ENCODE peak calls at places on chromosomes 12 and 14, in four cellular contexts. H, R, Q and L are unnamed samples.

GRCh38 chr12:121789800-121790748 is 3.4 kb downstream of the RHOF start:
- DNase-seq in H (no peak), R (no peak), Q (no peak), L (no peak)

GRCh38 chr12:14153803-14154202 is 172.4 kb upstream of the GRIN2B start:
- DNase-seq in H (no peak), R (no peak), Q (no peak), L (no peak)

GRCh38 chr14:104550340-104550848 is 29.2 kb upstream of the C14orf180 start:
- DNase-seq in H (no peak), R (no peak), Q (no peak), L (no peak)

GRCh38 chr12:13982010-13982409 is 608 bp upstream of the GRIN2B start:
- DNase-seq in H (no peak), R (peak; percentile 55), Q (no peak), L (no peak)

GRCh38 chr12:48956279-48957140 is 777 bp downstream of the ARF3 start:
- DNase-seq in H (peak; percentile 63), R (peak; percentile 94), Q (peak; percentile 92), L (peak; percentile 73)

GRCh38 chr12:16636435-16637055 is 30.6 kb upstream of the LMO3 start:
- DNase-seq in H (no peak), R (no peak), Q (no peak), L (no peak)

GRCh38 chr14:98926151-98926550 is 345.8 kb downstream of the BCL11B start:
- DNase-seq in H (no peak), R (no peak), Q (no peak), L (no peak)

GRCh38 chr14:73785834-73786631 is 65.6 kb upstream of the PTGR2 start:
- DNase-seq in H (peak; percentile 76), R (peak; percentile 60), Q (peak; percentile 53), L (no peak)

GRCh38 chr12:56941299-56942017 is 7.2 kb upstream of the SDR9C7 start:
- DNase-seq in H (no peak), R (peak; percentile 53), Q (peak; percentile 51), L (no peak)

DNA sequence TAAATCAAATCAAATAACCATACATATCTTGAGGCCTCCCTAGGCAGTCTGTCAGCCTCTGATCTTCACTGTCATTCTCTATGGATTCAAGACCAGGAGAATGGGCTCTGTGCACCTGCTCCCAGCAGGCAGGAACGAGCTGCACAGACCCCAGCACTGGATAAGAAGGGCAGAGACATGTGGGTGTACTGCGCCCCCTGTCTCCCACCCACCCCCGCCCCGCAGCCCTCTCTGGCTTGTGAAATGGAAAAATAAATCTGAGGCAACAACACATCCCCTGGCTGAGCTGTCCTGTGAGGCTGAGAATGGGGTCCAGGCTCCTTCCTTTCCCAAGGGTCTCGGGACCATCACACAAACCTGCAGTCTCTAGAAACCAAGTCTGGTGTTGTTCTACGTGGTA is 26.2 kb downstream of the CLMN start:
- DNase-seq in H (no peak), R (no peak), Q (no peak), L (no peak)
- H3K27ac ChIP-seq in H (peak overlapping the region; percentile 41), R (no peak overlapping the region), Q (no peak overlapping the region), L (no peak overlapping the region)

GRCh38 chr12:123041811-123042655 is 61.6 kb downstream of the ARL6IP4 start:
- DNase-seq in H (no peak), R (no peak), Q (no peak), L (no peak)
- H3K27ac ChIP-seq in H (no peak overlapping the region), R (no peak overlapping the region), Q (no peak overlapping the region), L (no peak overlapping the region)

GRCh38 chr14:106662947-106663346 is 1136.6 kb downstream of the TMEM121 start:
- DNase-seq in H (no peak), R (no peak), Q (no peak), L (no peak)
- H3K27ac ChIP-seq in H (no peak overlapping the region), R (no peak overlapping the region), Q (no peak overlapping the region), L (no peak overlapping the region)

DNA sequence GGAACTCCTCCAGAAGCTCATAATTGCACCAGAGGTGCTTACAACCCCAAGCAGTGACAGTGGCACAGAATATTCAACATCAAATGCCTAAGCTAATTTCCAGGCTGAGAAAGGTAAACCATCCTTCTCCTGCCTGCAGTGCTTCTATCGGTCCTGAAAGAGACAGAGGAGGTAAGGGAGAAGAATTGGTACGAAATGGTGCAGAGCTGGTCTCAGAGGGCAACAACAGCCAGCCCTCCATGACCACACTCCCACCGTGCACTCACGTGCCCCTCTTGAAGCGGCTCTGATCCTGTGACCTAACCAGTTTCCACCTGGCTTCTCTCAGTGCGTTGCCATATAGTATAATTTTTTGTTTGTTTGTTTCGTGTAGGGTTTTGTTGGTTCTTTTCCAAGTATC is 1.5 kb upstream of the ATP2A2 start:
- DNase-seq in H (no peak), R (no peak), Q (no peak), L (no peak)
- H3K27ac ChIP-seq in H (no peak overlapping the region), R (peak overlapping the region; percentile 98), Q (no peak overlapping the region), L (no peak overlapping the region)

GRCh38 chr14:62921466-62921865 is 123.8 kb downstream of the KCNH5 start:
- DNase-seq in H (no peak), R (no peak), Q (no peak), L (no peak)
- H3K27ac ChIP-seq in H (no peak overlapping the region), R (no peak overlapping the region), Q (no peak overlapping the region), L (no peak overlapping the region)

GRCh38 chr12:76945867-76946266 is 67.0 kb upstream of the CSRP2 start:
- DNase-seq in H (no peak), R (no peak), Q (no peak), L (no peak)
- H3K27ac ChIP-seq in H (no peak overlapping the region), R (no peak overlapping the region), Q (peak overlapping the region; percentile 2), L (no peak overlapping the region)

GRCh38 chr14:50714452-50715073 is 46.5 kb upstream of the SAV1 start:
- DNase-seq in H (no peak), R (no peak), Q (no peak), L (no peak)

GRCh38 chr14:50719911-50720759 is 52.0 kb upstream of the SAV1 start:
- DNase-seq in H (no peak), R (no peak), Q (no peak), L (no peak)

GRCh38 chr14:50717826-50718225 is 49.7 kb upstream of the SAV1 start:
- DNase-seq in H (no peak), R (no peak), Q (no peak), L (no peak)

DNA sequence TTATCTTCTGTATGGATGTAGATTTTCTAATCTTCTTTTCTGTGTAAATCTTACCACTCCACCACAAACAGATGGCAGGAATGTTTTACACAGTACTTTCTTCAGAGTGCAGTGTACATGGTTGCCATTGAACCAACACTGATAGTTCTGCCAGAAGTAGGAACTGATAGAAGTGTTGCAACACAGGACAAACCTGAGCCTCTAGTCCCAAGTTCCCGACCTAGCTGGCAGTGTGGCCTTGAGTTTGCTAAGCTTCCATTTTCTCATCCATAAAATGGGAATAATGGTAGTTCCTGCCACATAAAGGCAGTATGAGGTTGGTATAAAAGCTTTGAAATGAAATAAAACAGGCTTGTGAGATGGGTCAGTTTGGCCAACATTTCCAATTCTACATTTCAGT is 50.8 kb upstream of the SAV1 start:
- DNase-seq in H (no peak), R (no peak), Q (no peak), L (no peak)
- H3K27ac ChIP-seq in H (no peak overlapping the region), R (no peak overlapping the region), Q (no peak overlapping the region), L (no peak overlapping the region)

DNA sequence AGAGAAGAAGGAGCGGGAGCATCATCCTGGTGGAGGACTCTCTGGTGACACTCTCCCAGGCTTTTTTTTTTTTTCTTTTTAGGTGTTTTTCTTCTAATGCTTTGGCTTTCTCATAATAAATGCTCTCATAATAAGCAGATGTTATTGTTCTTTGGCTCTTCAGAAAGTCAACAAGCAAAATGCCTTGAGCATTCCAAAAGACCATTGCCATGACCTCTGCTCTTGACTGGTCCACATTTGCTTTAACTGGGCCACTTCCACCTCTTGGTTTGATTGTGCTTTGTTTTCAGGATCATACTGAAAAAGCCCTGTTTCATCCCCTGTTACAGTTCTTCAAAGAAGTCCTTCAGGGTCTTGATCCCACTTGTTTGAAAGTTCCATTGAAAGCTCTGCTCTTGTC is 36.9 kb downstream of the CRACR2A start:
- DNase-seq in H (no peak), R (no peak), Q (no peak), L (no peak)
- H3K27ac ChIP-seq in H (no peak overlapping the region), R (no peak overlapping the region), Q (no peak overlapping the region), L (no peak overlapping the region)